ENCODE peak calls at places on chromosomes 16 and 17, in seven cellular contexts. B, E, L, M, J, A and R are unnamed samples.

GRCh38 chr17:55731586-55732250 is 9.1 kb upstream of the TMEM100 start:
- DNase-seq in B (no peak), J (no peak), E (no peak), L (no peak), A (no peak), M (no peak), R (no peak)

GRCh38 chr16:68936729-68937631 is 93.6 kb downstream of the TANGO6 start:
- DNase-seq in J (peak), B (no peak), E (no peak), A (no peak), L (no peak), M (no peak), R (no peak)

GRCh38 chr17:60435244-60436170 is 13.2 kb downstream of the CHCT1 start:
- DNase-seq in B (peak), M (peak), A (peak), L (peak), E (peak), J (peak), R (peak)

GRCh38 chr17:58136669-58137279 is 11.4 kb upstream of the OR4D1 start:
- DNase-seq in M (no peak), E (peak), B (no peak), L (no peak), A (no peak), J (no peak), R (no peak)

GRCh38 chr17:29592850-29593545 is at the start of gene ANKRD13B:
- DNase-seq in J (no peak), B (no peak), L (no peak), A (no peak), M (no peak), E (no peak), R (no peak)

GRCh38 chr17:71975998-71976649 is 144.7 kb upstream of the SOX9 start:
- DNase-seq in M (peak), A (peak), J (peak), L (peak), B (peak), E (no peak), R (no peak)

GRCh38 chr17:47820023-47820789 is 1.4 kb downstream of the OSBPL7 start:
- DNase-seq in A (no peak), L (no peak), M (no peak), B (no peak), J (no peak), E (no peak), R (no peak)

GRCh38 chr17:37691807-37692206 is 48.6 kb upstream of the DDX52 start:
- DNase-seq in J (no peak), L (no peak), E (no peak), A (no peak), M (no peak), B (no peak), R (no peak)

GRCh38 chr16:11345040-11345862 is at the start of gene RMI2:
- DNase-seq in M (peak), J (no peak), B (peak), E (peak), A (peak), L (peak), R (no peak)
- TF ChIP-seq CTCF in M (no peak), J (no peak), B (no peak), E (no peak), A (no peak), L (no peak), R (no peak)

GRCh38 chr16:59111280-59111679 is 377.2 kb upstream of the GOT2 start:
- DNase-seq in E (no peak), A (no peak), B (no peak), M (no peak), J (no peak), L (no peak), R (no peak)

GRCh38 chr16:59113009-59113408 is 378.9 kb upstream of the GOT2 start:
- DNase-seq in E (no peak), L (no peak), J (no peak), M (no peak), B (no peak), A (no peak), R (no peak)

DNA sequence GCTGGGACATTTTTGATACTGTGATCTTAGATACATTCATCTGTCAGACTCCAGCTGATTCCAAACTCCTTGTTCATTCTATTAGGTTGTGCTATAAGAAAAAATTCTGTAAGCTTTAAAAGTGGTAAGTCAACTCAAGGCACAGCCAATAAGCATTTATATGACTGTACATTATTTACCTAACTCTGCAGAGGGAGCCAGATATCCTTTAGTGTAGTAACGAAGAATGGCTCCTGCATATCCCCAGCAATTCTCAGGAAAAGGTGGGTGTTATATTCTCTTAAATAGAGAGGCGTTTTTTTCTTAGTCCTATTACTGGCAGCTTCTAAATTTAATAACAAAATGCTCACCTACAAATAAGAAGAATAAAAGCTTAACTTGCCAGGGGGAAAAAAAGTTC is 374.3 kb upstream of the GOT2 start:
- DNase-seq in L (no peak), E (no peak), A (no peak), B (peak), M (no peak), J (no peak), R (no peak)
- TF ChIP-seq CTCF in L (no peak), E (no peak), A (no peak), B (peak), M (no peak), J (no peak), R (no peak)

GRCh38 chr17:38747385-38748328 is 479 bp downstream of the PCGF2 start:
- DNase-seq in A (no peak), M (no peak), B (no peak), E (no peak), J (no peak), L (no peak), R (no peak)
- TF ChIP-seq CTCF in A (no peak), M (no peak), B (peak), E (no peak), J (no peak), L (no peak), R (no peak)

GRCh38 chr16:1494129-1494640 is 1.0 kb downstream of the TELO2 start:
- DNase-seq in A (peak), L (no peak), B (peak), M (no peak), E (no peak), J (peak), R (no peak)
- TF ChIP-seq CTCF in A (peak), L (no peak), B (peak), M (peak), E (no peak), J (peak), R (peak)

DNA sequence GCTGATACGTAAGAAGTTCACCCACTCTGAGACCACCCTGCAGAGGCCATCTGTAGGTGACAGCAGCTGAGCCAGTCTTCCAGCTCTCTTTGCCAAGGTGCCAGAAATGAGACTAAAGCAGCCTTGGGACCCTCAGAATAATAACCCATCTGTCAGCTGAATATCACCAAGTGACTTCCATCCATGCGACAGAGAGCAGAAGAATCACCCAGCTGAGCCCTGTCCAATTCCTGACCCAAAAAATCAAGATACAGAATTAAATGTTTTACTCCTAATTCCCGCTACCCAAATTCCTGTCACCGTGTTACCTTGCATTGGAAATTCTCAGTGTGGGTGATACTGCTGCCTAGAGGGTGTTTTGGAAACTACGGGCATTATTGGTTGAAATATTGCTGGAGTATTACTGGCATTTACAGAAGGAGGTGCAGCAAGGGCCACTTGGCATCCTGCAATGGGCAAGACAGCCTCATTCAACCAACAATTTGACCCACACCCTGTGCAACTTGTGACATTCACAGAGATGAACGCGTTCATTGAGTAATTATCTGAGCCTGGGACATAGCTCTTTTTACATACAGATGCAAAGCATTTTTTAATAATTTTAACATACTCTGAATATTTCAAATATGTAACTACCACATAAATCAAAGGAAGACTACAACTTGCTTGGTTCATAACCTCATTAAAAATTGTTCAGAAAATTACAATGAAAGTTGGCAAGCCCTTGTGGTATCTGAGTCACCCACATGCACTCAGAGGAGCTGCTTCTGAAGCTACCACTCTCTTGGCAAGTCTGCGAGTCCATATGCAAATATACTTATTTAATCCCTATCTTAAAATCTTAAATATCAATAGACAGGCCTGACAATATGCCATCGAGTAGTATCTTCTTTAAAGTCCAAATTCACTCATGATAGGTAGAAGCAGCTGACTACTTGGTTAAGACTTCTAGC is 126.6 kb downstream of the C16orf95 start:
- DNase-seq in L (no peak), A (no peak), E (peak), J (no peak), B (no peak), M (no peak), R (no peak)
- TF ChIP-seq CTCF in L (no peak), A (no peak), E (peak), J (no peak), B (peak), M (no peak), R (peak)

GRCh38 chr16:70454221-70455034 is at the start of gene FCSK:
- DNase-seq in M (no peak), J (no peak), B (no peak), E (peak), L (no peak), A (peak), R (peak)
- TF ChIP-seq CTCF in M (no peak), J (no peak), B (peak), E (no peak), L (no peak), A (no peak), R (no peak)

GRCh38 chr17:20996724-20997615 is 45.8 kb downstream of the USP22 start:
- DNase-seq in A (no peak), E (no peak), J (no peak), M (no peak), L (no peak), B (no peak), R (no peak)
- TF ChIP-seq CTCF in A (no peak), E (no peak), J (no peak), M (no peak), L (no peak), B (no peak), R (no peak)

GRCh38 chr17:7894866-7895265 is 6.3 kb downstream of the CHD3 start:
- DNase-seq in A (no peak), J (no peak), L (no peak), E (no peak), M (no peak), B (no peak), R (no peak)

GRCh38 chr17:7893226-7893880 is 4.8 kb downstream of the CHD3 start:
- DNase-seq in M (no peak), B (no peak), J (no peak), L (no peak), E (no peak), A (no peak), R (no peak)

GRCh38 chr17:7894226-7894625 is 5.6 kb downstream of the CHD3 start:
- DNase-seq in J (no peak), B (no peak), M (no peak), E (no peak), A (no peak), L (no peak), R (no peak)

GRCh38 chr17:7897090-7897489 is 8.5 kb downstream of the CHD3 start:
- DNase-seq in J (no peak), L (no peak), M (no peak), A (no peak), E (no peak), B (no peak), R (no peak)

DNA sequence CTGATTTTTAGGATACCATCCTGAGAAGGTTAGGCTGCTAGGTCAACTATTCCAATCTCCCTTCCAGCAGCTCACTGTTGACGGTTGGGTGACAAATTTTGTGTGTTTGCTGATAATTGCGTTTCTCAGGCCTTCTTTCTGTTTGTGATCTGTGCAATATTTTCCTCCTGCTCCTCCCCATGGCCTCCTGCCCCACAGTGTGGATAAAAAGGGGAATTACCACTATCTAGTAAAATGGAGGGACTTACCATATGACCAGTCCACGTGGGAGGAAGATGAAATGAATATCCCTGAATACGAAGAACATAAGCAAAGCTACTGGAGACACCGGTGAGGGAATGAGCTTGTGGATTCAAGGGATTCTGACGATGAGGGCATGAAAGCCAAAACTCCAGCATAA is 9.2 kb downstream of the CHD3 start:
- DNase-seq in A (peak), L (no peak), B (no peak), M (no peak), E (no peak), J (no peak), R (no peak)
- TF ChIP-seq CTCF in A (peak), L (no peak), B (peak), M (no peak), E (peak), J (peak), R (peak)